ENCODE peak calls at places on chromosomes 4 and X, in four cellular contexts. R, G, X and T are unnamed samples.

GRCh38 chr4:85409251-85409650 is 65.7 kb upstream of the ARHGAP24 start:
- DNase-seq in R (no peak), G (no peak), X (no peak), T (peak)

GRCh38 chrX:110032534-110033161 is 29.7 kb downstream of the TMEM164 start:
- DNase-seq in R (no peak), G (no peak), X (no peak), T (no peak)

GRCh38 chr4:40486534-40486933 is 143.1 kb downstream of the RBM47 start:
- DNase-seq in R (no peak), G (peak), X (no peak), T (no peak)

GRCh38 chrX:1424452-1424851 is 28.3 kb downstream of the ASMTL start:
- DNase-seq in R (no peak), G (no peak), X (no peak), T (no peak)

GRCh38 chr4:81375745-81376144 is 96.0 kb downstream of the RASGEF1B start:
- DNase-seq in R (no peak), G (peak), X (no peak), T (no peak)

GRCh38 chr4:77022581-77023133 is 53.1 kb downstream of the CCNI start:
- DNase-seq in R (no peak), G (no peak), X (no peak), T (peak)

GRCh38 chr4:5887011-5887360 is 5.9 kb downstream of the CRMP1 start:
- DNase-seq in R (no peak), G (no peak), X (no peak), T (no peak)

GRCh38 chr4:174218127-174218790 is 65.2 kb downstream of the FBXO8 start:
- DNase-seq in R (no peak), G (no peak), X (no peak), T (no peak)

GRCh38 chr4:5708171-5708828 is at the start of gene EVC2:
- DNase-seq in R (no peak), G (peak), X (peak), T (peak)

GRCh38 chrX:72644946-72645345 is 69.2 kb downstream of the PHKA1 start:
- DNase-seq in R (no peak), G (no peak), X (no peak), T (no peak)

GRCh38 chr4:45484740-45485139 is 639.1 kb downstream of the GABRG1 start:
- DNase-seq in R (no peak), G (no peak), X (no peak), T (no peak)

GRCh38 chr4:10083861-10084641 is 32.5 kb downstream of the WDR1 start:
- DNase-seq in R (peak), G (no peak), X (peak), T (no peak)

GRCh38 chrX:109590176-109590575 is 34.8 kb downstream of the KCNE5 start:
- DNase-seq in R (no peak), G (no peak), X (no peak), T (no peak)

GRCh38 chrX:9842541-9842940 is 56.3 kb downstream of the SHROOM2 start:
- DNase-seq in R (no peak), G (no peak), X (no peak), T (no peak)

GRCh38 chrX:150062292-150063137 is 124.2 kb upstream of the EOLA2 start:
- DNase-seq in R (no peak), G (peak), X (peak), T (peak)

GRCh38 chr4:139557506-139558110 is 1.6 kb upstream of the SETD7 start:
- DNase-seq in R (no peak), G (no peak), X (no peak), T (no peak)

GRCh38 chrX:11040405-11040804 is 70.7 kb upstream of the HCCS start:
- DNase-seq in R (no peak), G (no peak), X (no peak), T (no peak)
- TF ChIP-seq CTCF in R (no peak), G (no peak), X (no peak), T (peak)

GRCh38 chr4:182338059-182338458 is 94.9 kb downstream of the TENM3 start:
- DNase-seq in R (no peak), G (no peak), X (no peak), T (peak)
- H3K27ac ChIP-seq in R (no peak), G (no peak), X (no peak), T (no peak)

GRCh38 chr4:60657802-60658201 is 542.3 kb upstream of the ADGRL3 start:
- DNase-seq in R (no peak), G (no peak), X (no peak), T (no peak)
- H3K4me3 ChIP-seq in R (no peak), G (no peak), X (no peak), T (no peak)

GRCh38 chr4:113293043-113293560 is 243.6 kb downstream of the ANK2 start:
- DNase-seq in R (no peak), G (no peak), X (no peak), T (peak)

GRCh38 chr4:113294910-113295309 is 245.5 kb downstream of the ANK2 start:
- DNase-seq in R (no peak), G (no peak), X (no peak), T (no peak)

GRCh38 chr4:113292371-113293042 is 243.1 kb downstream of the ANK2 start:
- DNase-seq in R (peak), G (no peak), X (peak), T (no peak)

GRCh38 chr4:113290666-113291065 is 241.2 kb downstream of the ANK2 start:
- DNase-seq in R (no peak), G (no peak), X (no peak), T (no peak)

GRCh38 chr4:113293673-113294072 is 244.2 kb downstream of the ANK2 start:
- DNase-seq in R (no peak), G (no peak), X (no peak), T (no peak)
- TF ChIP-seq CTCF in R (no peak), G (no peak), X (peak), T (peak)

GRCh38 chrX:17919896-17920446 is 58.9 kb upstream of the RAI2 start:
- DNase-seq in R (no peak), G (no peak), X (no peak), T (no peak)
- H3K27ac ChIP-seq in R (no peak), G (no peak), X (no peak), T (no peak)

GRCh38 chr4:87975466-87975865 is at the start of gene SPP1:
- DNase-seq in R (peak), G (peak), X (peak), T (peak)
- H3K4me3 ChIP-seq in R (peak), G (peak), X (peak), T (peak)

DNA sequence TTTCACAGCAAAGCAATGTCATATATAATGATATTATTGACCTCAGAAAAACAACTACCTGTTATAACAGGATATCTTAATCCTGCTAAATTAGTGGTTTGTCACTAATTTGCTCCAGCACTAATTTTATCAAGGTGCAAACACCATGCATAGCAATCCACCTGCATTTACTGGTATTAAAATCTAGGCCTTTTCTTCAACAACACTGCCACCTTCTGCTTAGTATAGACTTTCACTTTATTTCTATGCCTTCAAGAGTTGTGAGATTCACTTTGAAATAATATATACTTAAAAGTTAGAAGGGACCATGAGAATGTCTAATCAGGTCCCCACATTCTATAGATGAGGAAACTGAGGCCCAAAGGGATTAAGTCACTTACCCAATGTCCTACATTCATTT is 82.1 kb upstream of the IQCM start:
- DNase-seq in R (no peak), G (peak), X (no peak), T (no peak)
- TF ChIP-seq CTCF in R (peak), G (peak), X (no peak), T (peak)

GRCh38 chr4:168540865-168541607 is 44.2 kb downstream of the PALLD start:
- DNase-seq in R (no peak), G (peak), X (no peak), T (no peak)
- H3K27ac ChIP-seq in R (no peak), G (peak), X (no peak), T (peak)

GRCh38 chrX:77785746-77786548 is at the start of gene ATRX:
- DNase-seq in R (peak), G (peak), X (peak), T (peak)

GRCh38 chrX:77793950-77794349 is 7.9 kb upstream of the ATRX start:
- DNase-seq in R (no peak), G (no peak), X (no peak), T (no peak)

GRCh38 chrX:77785400-77785745 is 643 bp downstream of the ATRX start:
- DNase-seq in R (no peak), G (peak), X (no peak), T (no peak)

DNA sequence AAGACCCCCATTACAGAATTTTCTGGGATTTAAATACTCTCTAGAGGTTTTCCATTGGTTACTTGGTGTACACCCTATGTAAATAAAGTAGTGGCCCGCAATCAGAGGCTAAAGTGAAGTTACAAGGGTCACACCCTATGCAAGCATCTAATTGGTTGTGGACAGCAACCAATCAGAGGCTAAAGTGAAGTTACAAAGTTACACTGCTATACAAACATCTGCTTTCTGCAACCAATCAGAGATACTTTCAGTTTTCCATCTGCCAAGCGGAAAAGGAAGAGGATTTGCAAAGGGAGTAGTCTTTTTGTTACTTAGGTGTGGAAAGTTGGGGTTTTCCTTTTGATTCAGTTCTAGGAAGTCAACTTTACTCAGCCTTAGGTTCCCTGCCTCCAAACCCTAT is 2.0 kb upstream of the ATRX start:
- DNase-seq in R (no peak), G (peak), X (no peak), T (no peak)
- H3K4me3 ChIP-seq in R (peak), G (peak), X (peak), T (no peak)